ENCODE peak calls at places on chromosomes 4 and X, in nine cellular contexts. C is neural progenitor cell, J is DND-41, G is GM23338, F is A549, L is astrocyte, Y is endothelial cell of umbilical vein, B is fibroblast of lung, Q is IMR-90. D is an unnamed sample.
A peak's percentile ranks its signal among the peaks of the same experiment; 100 is the strongest.

GRCh38 chr4:121155893-121156292 is 8.2 kb downstream of the TNIP3 start:
- DNase-seq in B (peak; percentile 92), C (no peak), Y (peak; percentile 86), J (no peak), L (peak; percentile 90), G (no peak), F (peak; percentile 8), Q (peak; percentile 94), D (no peak)

GRCh38 chr4:3719836-3720235 is 46.3 kb upstream of the ADRA2C start:
- DNase-seq in Q (no peak), L (no peak), F (no peak), C (no peak), J (no peak), B (no peak), Y (no peak), G (no peak), D (no peak)

GRCh38 chrX:48736303-48736702 is 25.2 kb upstream of the GLOD5 start:
- DNase-seq in L (no peak), Q (no peak), G (no peak), Y (no peak), F (no peak), J (no peak), B (no peak), C (no peak), D (no peak)

GRCh38 chr4:124745988-124746801 is 33.7 kb upstream of the ANKRD50 start:
- DNase-seq in F (no peak), J (no peak), Q (peak; percentile 4), G (no peak), B (no peak), L (no peak), C (no peak), Y (peak; percentile 16), D (peak; percentile 23)

GRCh38 chr4:157222764-157223145 is 2.2 kb downstream of the GRIA2 start:
- DNase-seq in Q (no peak), G (no peak), L (peak; percentile 13), F (no peak), C (no peak), Y (peak; percentile 1), J (no peak), B (peak; percentile 18), D (no peak)

GRCh38 chr4:56324011-56324610 is 63.2 kb downstream of the AASDH start:
- DNase-seq in Y (no peak), C (no peak), J (no peak), Q (no peak), F (no peak), L (no peak), G (no peak), B (no peak), D (no peak)

GRCh38 chrX:153777261-153778090 is 3.4 kb upstream of the SRPK3 start:
- DNase-seq in C (no peak), Y (no peak), Q (no peak), F (no peak), J (no peak), G (no peak), L (no peak), B (no peak), D (no peak)

GRCh38 chr4:168218663-168219062 is 99.9 kb downstream of the DDX60 start:
- DNase-seq in L (peak; percentile 95), G (no peak), F (no peak), B (peak; percentile 96), Y (peak; percentile 50), J (no peak), Q (peak; percentile 89), C (no peak), D (no peak)

GRCh38 chr4:173489514-173489913 is 40.5 kb downstream of the HAND2 start:
- DNase-seq in F (no peak), G (no peak), Q (peak; percentile 86), Y (no peak), J (no peak), B (peak; percentile 97), C (no peak), L (peak; percentile 97), D (no peak)

GRCh38 chrX:47501226-47502071 is 18.4 kb upstream of the ZNF41 start:
- DNase-seq in L (peak; percentile 57), J (no peak), G (peak; percentile 13), Y (no peak), B (peak; percentile 67), C (peak; percentile 37), F (no peak), Q (peak; percentile 64), D (no peak)

GRCh38 chr4:30716158-30716557 is 4.0 kb upstream of the PCDH7 start:
- DNase-seq in Q (peak; percentile 53), B (peak; percentile 35), C (peak; percentile 48), F (peak; percentile 6), Y (peak; percentile 63), L (no peak), G (peak; percentile 69), J (no peak), D (peak; percentile 40)

GRCh38 chr4:137417676-137418075 is 114.6 kb downstream of the PCDH18 start:
- DNase-seq in G (no peak), J (no peak), F (no peak), C (no peak), B (peak; percentile 20), Y (no peak), L (no peak), Q (peak; percentile 69), D (no peak)

GRCh38 chr4:128220286-128221235 is 67.1 kb downstream of the PGRMC2 start:
- DNase-seq in F (peak; percentile 18), B (peak; percentile 88), G (peak; percentile 41), Q (peak; percentile 75), Y (peak; percentile 70), J (no peak), L (peak; percentile 87), C (no peak), D (no peak)

GRCh38 chrX:150934453-150934852 is 36.0 kb upstream of the CD99L2 start:
- DNase-seq in G (peak; percentile 49), B (peak; percentile 72), F (peak; percentile 18), Q (peak; percentile 66), J (no peak), L (peak; percentile 67), C (peak; percentile 28), Y (no peak), D (peak; percentile 55)

GRCh38 chr4:102663073-102663472 is 97.7 kb downstream of the MANBA start:
- DNase-seq in Y (no peak), J (peak; percentile 7), G (no peak), C (no peak), F (no peak), B (peak; percentile 86), Q (peak; percentile 80), L (peak; percentile 84), D (no peak)

GRCh38 chr4:40976343-40976742 is 226.6 kb downstream of the NSUN7 start:
- DNase-seq in Y (peak; percentile 76), J (no peak), Q (peak; percentile 70), F (peak; percentile 14), C (peak; percentile 72), G (peak; percentile 89), B (peak; percentile 59), L (peak; percentile 45), D (peak; percentile 72)

DNA sequence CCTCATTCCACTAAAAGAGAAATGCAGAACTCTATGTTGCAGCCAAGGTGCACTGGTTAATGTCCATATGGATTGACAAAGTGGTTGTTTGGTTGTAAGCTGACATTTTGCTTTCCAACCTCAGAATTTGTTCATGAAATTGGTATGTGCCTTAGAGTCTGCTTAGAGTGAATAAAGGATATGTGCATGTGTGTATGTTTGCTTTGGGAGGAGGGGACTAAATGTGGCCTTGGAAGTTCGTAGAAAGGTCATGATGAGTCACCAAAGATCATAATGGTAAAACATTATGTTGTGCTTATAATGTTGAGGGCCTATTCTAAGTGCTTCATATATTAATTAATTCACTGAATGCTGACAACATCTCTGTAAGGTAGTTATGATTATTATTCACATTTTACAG is 44.1 kb upstream of the MBNL3 start:
- DNase-seq in Q (peak; percentile 11), C (no peak), Y (no peak), L (peak; percentile 4), F (no peak), B (peak; percentile 20), J (no peak), G (no peak), D (no peak)
- H3K4me2 ChIP-seq in Q (no peak overlapping the region), C (no peak overlapping the region), Y (no peak overlapping the region), L (no peak overlapping the region), F (no peak overlapping the region), B (no peak overlapping the region), J (no peak overlapping the region), G (no peak overlapping the region), D (no peak overlapping the region)

GRCh38 chr4:139625487-139625886 is 40.1 kb upstream of the MGST2 start:
- DNase-seq in J (no peak), Y (no peak), F (no peak), Q (no peak), B (no peak), G (no peak), L (no peak), C (no peak), D (no peak)

GRCh38 chr4:139624441-139625130 is 41.0 kb upstream of the MGST2 start:
- DNase-seq in G (peak; percentile 60), L (no peak), J (no peak), Y (no peak), C (no peak), B (no peak), Q (no peak), F (no peak), D (no peak)

GRCh38 chr4:139622856-139623255 is 42.8 kb upstream of the MGST2 start:
- DNase-seq in Y (no peak), J (no peak), L (no peak), F (no peak), Q (no peak), C (peak; percentile 38), G (no peak), B (no peak), D (no peak)

GRCh38 chr4:139617702-139618490 is 47.7 kb upstream of the MGST2 start:
- DNase-seq in Y (peak; percentile 34), G (peak; percentile 63), C (no peak), J (no peak), Q (no peak), F (no peak), B (no peak), L (no peak), D (no peak)

GRCh38 chr4:139619644-139620043 is 46.0 kb upstream of the MGST2 start:
- DNase-seq in B (peak; percentile 16), J (peak; percentile 15), C (peak; percentile 46), G (peak; percentile 79), L (no peak), Y (no peak), F (no peak), Q (no peak), D (peak; percentile 54)
- TF ChIP-seq CTCF in B (peak; percentile 29), J (peak; percentile 64), C (peak; percentile 56), G (peak; percentile 74), L (peak; percentile 54), Y (peak; percentile 50), F (peak; percentile 39), Q (peak; percentile 38), D (peak; percentile 42)

GRCh38 chr4:92307156-92307555 is 3.4 kb downstream of the GRID2 start:
- DNase-seq in J (no peak), C (no peak), G (no peak), B (no peak), Y (no peak), L (no peak), F (no peak), Q (no peak), D (no peak)
- H3K4me2 ChIP-seq in J (no peak overlapping the region), C (no peak overlapping the region), G (peak overlapping the region; percentile 91), B (no peak overlapping the region), Y (no peak overlapping the region), L (no peak overlapping the region), F (no peak overlapping the region), Q (no peak overlapping the region), D (no peak overlapping the region)

DNA sequence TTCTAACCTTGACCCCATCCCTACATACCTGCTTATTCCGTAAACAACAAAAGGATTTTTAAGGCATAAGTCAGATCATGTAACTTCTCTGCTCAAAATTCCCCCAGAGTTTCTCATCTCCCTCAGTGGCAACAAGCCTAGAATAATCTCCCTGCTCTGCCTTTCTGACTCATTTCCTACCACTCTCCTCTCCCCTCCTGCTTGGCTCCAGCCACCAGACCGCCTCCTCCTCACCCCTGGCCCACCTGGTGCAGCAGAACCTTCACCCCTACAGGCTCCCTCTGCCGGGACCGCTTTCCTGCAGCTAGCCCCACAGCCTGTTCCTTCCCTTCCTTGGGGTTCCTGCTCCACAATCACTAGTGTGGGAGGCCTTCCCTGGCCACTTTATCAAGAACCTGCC is 32.1 kb downstream of the TSPAN5 start:
- DNase-seq in Y (peak; percentile 91), C (no peak), L (peak; percentile 96), J (no peak), G (no peak), B (peak; percentile 97), F (peak; percentile 25), Q (peak; percentile 94), D (peak; percentile 40)
- TF ChIP-seq CTCF in Y (peak; percentile 4), C (no peak), L (no peak), J (no peak), G (no peak), B (no peak), F (no peak), Q (peak; percentile 6), D (no peak)